ENCODE peak calls at places on chromosomes 7 and 10, in four cellular contexts. One of them, this sample, is unnamed.

GRCh38 chr10:77036993-77037734 is 600.4 kb downstream of the KCNMA1 start:
- DNase-seq in WTC11: peak
- DNase-seq in K562: peak
- DNase-seq in GM12878: no peak
- DNase-seq in this sample: peak

GRCh38 chr10:90032519-90032918 is 331.1 kb downstream of the KIF20B start:
- DNase-seq in WTC11: no peak
- DNase-seq in K562: no peak
- DNase-seq in GM12878: no peak
- DNase-seq in this sample: no peak

GRCh38 chr10:55358539-55358938 is 557.5 kb upstream of the PCDH15 start:
- DNase-seq in WTC11: no peak
- DNase-seq in K562: no peak
- DNase-seq in GM12878: no peak
- DNase-seq in this sample: no peak

GRCh38 chr10:121469797-121470606 is 128.2 kb downstream of the FGFR2 start:
- DNase-seq in WTC11: no peak
- DNase-seq in K562: no peak
- DNase-seq in GM12878: no peak
- DNase-seq in this sample: no peak

GRCh38 chr10:43204394-43204942 is 62.4 kb downstream of the RASGEF1A start:
- DNase-seq in WTC11: no peak
- DNase-seq in K562: no peak
- DNase-seq in GM12878: no peak
- DNase-seq in this sample: no peak

GRCh38 chr7:110412614-110413013 is 678.3 kb upstream of the LRRN3 start:
- DNase-seq in WTC11: no peak
- DNase-seq in K562: no peak
- DNase-seq in GM12878: no peak
- DNase-seq in this sample: no peak

GRCh38 chr7:119964640-119965542 is 308.1 kb upstream of the KCND2 start:
- DNase-seq in WTC11: no peak
- DNase-seq in K562: peak
- DNase-seq in GM12878: no peak
- DNase-seq in this sample: no peak

GRCh38 chr7:148527717-148528168 is 62.8 kb upstream of the C7orf33 start:
- DNase-seq in WTC11: peak
- DNase-seq in K562: peak
- DNase-seq in GM12878: peak
- DNase-seq in this sample: peak

GRCh38 chr7:88522771-88523316 is 216.2 kb upstream of the STEAP4 start:
- DNase-seq in WTC11: no peak
- DNase-seq in K562: no peak
- DNase-seq in GM12878: no peak
- DNase-seq in this sample: no peak

GRCh38 chr10:101388671-101389276 is 34.8 kb downstream of the BTRC start:
- DNase-seq in WTC11: no peak
- DNase-seq in K562: no peak
- DNase-seq in GM12878: no peak
- DNase-seq in this sample: no peak

GRCh38 chr10:96112531-96112930 is 17.6 kb upstream of the ZNF518A start:
- DNase-seq in WTC11: no peak
- DNase-seq in K562: peak
- DNase-seq in GM12878: no peak
- DNase-seq in this sample: no peak

GRCh38 chr7:43204081-43204480 is 91.6 kb downstream of the HECW1 start:
- DNase-seq in WTC11: no peak
- DNase-seq in K562: no peak
- DNase-seq in GM12878: no peak
- DNase-seq in this sample: no peak

GRCh38 chr10:8350250-8350967 is 295.9 kb downstream of the GATA3 start:
- DNase-seq in WTC11: no peak
- DNase-seq in K562: no peak
- DNase-seq in GM12878: no peak
- DNase-seq in this sample: no peak

GRCh38 chr10:112343056-112343806 is 30.7 kb upstream of the ACSL5 start:
- DNase-seq in WTC11: no peak
- DNase-seq in K562: no peak
- DNase-seq in GM12878: no peak
- DNase-seq in this sample: peak

GRCh38 chr7:140564643-140565042 is 76.0 kb downstream of the DENND2A start:
- DNase-seq in WTC11: no peak
- DNase-seq in K562: no peak
- DNase-seq in GM12878: no peak
- DNase-seq in this sample: no peak
- TF ChIP-seq USF1 in WTC11: no peak
- TF ChIP-seq USF1 in K562: no peak
- TF ChIP-seq USF1 in GM12878: no peak
- TF ChIP-seq USF1 in this sample: no peak

GRCh38 chr10:128599538-128599937 is 473.3 kb upstream of the MKI67 start:
- DNase-seq in WTC11: no peak
- DNase-seq in K562: peak
- DNase-seq in GM12878: no peak
- DNase-seq in this sample: no peak

GRCh38 chr10:128605180-128605579 is 479.0 kb upstream of the MKI67 start:
- DNase-seq in WTC11: no peak
- DNase-seq in K562: no peak
- DNase-seq in GM12878: no peak
- DNase-seq in this sample: no peak

GRCh38 chr10:128602183-128602582 is 476.0 kb upstream of the MKI67 start:
- DNase-seq in WTC11: no peak
- DNase-seq in K562: no peak
- DNase-seq in GM12878: no peak
- DNase-seq in this sample: no peak

GRCh38 chr10:128606041-128606440 is 479.8 kb upstream of the MKI67 start:
- DNase-seq in WTC11: no peak
- DNase-seq in K562: no peak
- DNase-seq in GM12878: no peak
- DNase-seq in this sample: no peak

DNA sequence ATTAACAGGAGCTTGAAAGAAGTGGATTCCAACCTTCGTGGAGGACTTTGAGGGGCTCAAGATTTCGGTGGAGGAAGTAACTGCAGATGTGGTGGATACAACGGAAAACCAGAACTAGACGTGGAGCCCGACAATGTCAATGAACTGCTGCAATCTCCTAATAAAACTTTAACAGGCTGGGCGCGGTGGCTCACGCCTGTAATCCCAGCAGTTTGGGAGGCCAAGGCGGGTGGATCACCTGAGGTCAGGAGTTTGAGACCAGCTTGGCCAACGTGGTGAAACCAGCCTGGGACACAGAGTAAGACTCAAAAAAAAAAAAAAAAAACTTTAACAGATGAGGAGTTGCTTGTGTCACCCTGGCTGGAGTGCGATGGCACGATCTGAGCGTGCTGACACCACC is 477.8 kb upstream of the MKI67 start:
- DNase-seq in WTC11: no peak
- DNase-seq in K562: no peak
- DNase-seq in GM12878: no peak
- DNase-seq in this sample: no peak
- TF ChIP-seq USF1 in WTC11: no peak
- TF ChIP-seq USF1 in K562: no peak
- TF ChIP-seq USF1 in GM12878: no peak
- TF ChIP-seq USF1 in this sample: no peak

DNA sequence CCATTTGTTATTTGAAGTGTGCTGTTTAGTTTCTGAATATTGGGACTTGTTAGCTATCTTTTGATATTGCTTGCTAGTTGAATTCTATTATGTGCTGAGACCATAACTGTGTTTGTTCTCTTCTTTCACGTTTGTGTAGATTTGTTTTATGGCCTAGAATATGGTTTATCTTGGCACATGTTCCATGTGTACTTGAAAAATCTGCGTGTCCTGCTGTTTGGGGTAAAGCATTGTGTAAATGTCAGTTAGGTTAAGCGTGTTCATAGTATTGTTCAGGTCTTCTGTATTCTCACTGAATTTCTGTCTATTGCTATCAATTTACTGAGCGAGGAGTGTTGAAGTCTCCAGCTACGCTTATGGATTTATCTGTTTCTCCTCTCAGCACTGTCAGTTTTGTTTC is 19.4 kb downstream of the MMP21 start:
- DNase-seq in WTC11: no peak
- DNase-seq in K562: no peak
- DNase-seq in GM12878: no peak
- DNase-seq in this sample: no peak
- TF ChIP-seq USF1 in WTC11: no peak
- TF ChIP-seq USF1 in K562: no peak
- TF ChIP-seq USF1 in GM12878: no peak
- TF ChIP-seq USF1 in this sample: no peak

GRCh38 chr10:126729314-126729871 is 58.9 kb upstream of the C10orf90 start:
- DNase-seq in WTC11: no peak
- DNase-seq in K562: no peak
- DNase-seq in GM12878: no peak
- DNase-seq in this sample: no peak
- TF ChIP-seq USF1 in WTC11: no peak
- TF ChIP-seq USF1 in K562: no peak
- TF ChIP-seq USF1 in GM12878: no peak
- TF ChIP-seq USF1 in this sample: no peak

GRCh38 chr10:102627446-102628293 is 16.6 kb upstream of the TRIM8 start:
- DNase-seq in WTC11: peak
- DNase-seq in K562: no peak
- DNase-seq in GM12878: no peak
- DNase-seq in this sample: peak

GRCh38 chr10:102631525-102632393 is 12.5 kb upstream of the TRIM8 start:
- DNase-seq in WTC11: no peak
- DNase-seq in K562: no peak
- DNase-seq in GM12878: no peak
- DNase-seq in this sample: no peak

GRCh38 chr10:102630663-102631062 is 13.6 kb upstream of the TRIM8 start:
- DNase-seq in WTC11: no peak
- DNase-seq in K562: no peak
- DNase-seq in GM12878: no peak
- DNase-seq in this sample: no peak

GRCh38 chr10:102628451-102628911 is 15.8 kb upstream of the TRIM8 start:
- DNase-seq in WTC11: no peak
- DNase-seq in K562: no peak
- DNase-seq in GM12878: no peak
- DNase-seq in this sample: peak

GRCh38 chr10:102629661-102630614 is 14.3 kb upstream of the TRIM8 start:
- DNase-seq in WTC11: peak
- DNase-seq in K562: no peak
- DNase-seq in GM12878: no peak
- DNase-seq in this sample: no peak
- TF ChIP-seq USF1 in WTC11: no peak
- TF ChIP-seq USF1 in K562: no peak
- TF ChIP-seq USF1 in GM12878: no peak
- TF ChIP-seq USF1 in this sample: no peak

GRCh38 chr10:129884390-129884779 is 79.7 kb downstream of the EBF3 start:
- DNase-seq in WTC11: no peak
- DNase-seq in K562: no peak
- DNase-seq in GM12878: no peak
- DNase-seq in this sample: no peak

GRCh38 chr10:129883029-129883428 is 81.0 kb downstream of the EBF3 start:
- DNase-seq in WTC11: no peak
- DNase-seq in K562: no peak
- DNase-seq in GM12878: no peak
- DNase-seq in this sample: no peak

GRCh38 chr10:129880191-129880590 is 83.9 kb downstream of the EBF3 start:
- DNase-seq in WTC11: no peak
- DNase-seq in K562: no peak
- DNase-seq in GM12878: no peak
- DNase-seq in this sample: no peak

GRCh38 chr10:129883637-129884389 is 80.3 kb downstream of the EBF3 start:
- DNase-seq in WTC11: no peak
- DNase-seq in K562: no peak
- DNase-seq in GM12878: no peak
- DNase-seq in this sample: no peak

DNA sequence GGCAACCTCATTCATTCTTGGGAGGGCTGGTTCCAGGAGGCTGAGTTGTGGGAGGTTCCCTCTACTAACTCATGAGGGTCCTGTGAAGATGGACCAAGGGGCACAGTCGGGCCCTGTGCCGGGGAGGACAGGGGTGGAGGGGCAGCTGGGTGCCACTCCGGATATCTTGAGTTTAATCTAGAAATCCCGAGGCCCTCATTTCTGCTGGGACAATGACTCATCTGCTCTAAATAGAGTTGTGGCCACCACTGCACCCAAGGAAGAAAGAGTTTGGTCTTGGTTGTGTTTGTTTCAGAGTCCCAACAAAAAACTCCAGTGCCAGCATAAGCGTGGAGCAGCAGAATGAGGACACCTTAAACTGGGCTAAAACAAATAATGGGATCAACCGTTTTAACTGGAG is 82.4 kb downstream of the EBF3 start:
- DNase-seq in WTC11: no peak
- DNase-seq in K562: no peak
- DNase-seq in GM12878: no peak
- DNase-seq in this sample: no peak
- TF ChIP-seq USF1 in WTC11: no peak
- TF ChIP-seq USF1 in K562: no peak
- TF ChIP-seq USF1 in GM12878: no peak
- TF ChIP-seq USF1 in this sample: no peak

GRCh38 chr7:91837397-91838070 is 43.0 kb downstream of the MTERF1 start:
- DNase-seq in WTC11: no peak
- DNase-seq in K562: no peak
- DNase-seq in GM12878: no peak
- DNase-seq in this sample: no peak

GRCh38 chr7:91832493-91833045 is 47.9 kb downstream of the MTERF1 start:
- DNase-seq in WTC11: no peak
- DNase-seq in K562: no peak
- DNase-seq in GM12878: no peak
- DNase-seq in this sample: no peak

GRCh38 chr7:91835191-91836064 is 45.1 kb downstream of the MTERF1 start:
- DNase-seq in WTC11: no peak
- DNase-seq in K562: no peak
- DNase-seq in GM12878: no peak
- DNase-seq in this sample: no peak

GRCh38 chr7:91838439-91838838 is 42.1 kb downstream of the MTERF1 start:
- DNase-seq in WTC11: no peak
- DNase-seq in K562: no peak
- DNase-seq in GM12878: no peak
- DNase-seq in this sample: no peak

DNA sequence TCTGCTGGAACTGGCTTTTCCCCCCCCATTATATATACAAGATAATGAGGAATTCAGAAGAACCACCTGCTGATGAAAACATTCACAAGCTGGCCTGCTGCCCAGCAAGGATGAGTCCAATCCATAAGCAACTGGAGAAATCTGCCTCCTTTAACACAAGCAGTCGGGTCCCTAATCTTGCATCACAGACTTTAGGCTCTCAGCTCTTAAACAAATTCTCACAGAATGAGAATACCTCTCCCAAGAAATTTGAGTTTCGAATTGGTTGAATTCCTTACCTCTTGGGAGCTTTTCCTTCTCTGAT is 44.5 kb downstream of the MTERF1 start:
- DNase-seq in WTC11: no peak
- DNase-seq in K562: no peak
- DNase-seq in GM12878: no peak
- DNase-seq in this sample: no peak
- TF ChIP-seq USF1 in WTC11: no peak
- TF ChIP-seq USF1 in K562: no peak
- TF ChIP-seq USF1 in GM12878: no peak
- TF ChIP-seq USF1 in this sample: no peak

GRCh38 chr7:159068893-159069448 is 75.7 kb downstream of the VIPR2 start:
- DNase-seq in WTC11: no peak
- DNase-seq in K562: no peak
- DNase-seq in GM12878: no peak
- DNase-seq in this sample: no peak
- TF ChIP-seq USF1 in WTC11: no peak
- TF ChIP-seq USF1 in K562: no peak
- TF ChIP-seq USF1 in GM12878: no peak
- TF ChIP-seq USF1 in this sample: no peak

GRCh38 chr7:12031638-12032037 is 179.5 kb upstream of the TMEM106B start:
- DNase-seq in WTC11: no peak
- DNase-seq in K562: no peak
- DNase-seq in GM12878: no peak
- DNase-seq in this sample: no peak
- TF ChIP-seq USF1 in WTC11: no peak
- TF ChIP-seq USF1 in K562: no peak
- TF ChIP-seq USF1 in GM12878: no peak
- TF ChIP-seq USF1 in this sample: peak

This sample was measured in SK-N-SH.